ENCODE peak calls at places on chromosomes 13 and 19, in ten cellular contexts. X is ovary; R is bronchial epithelial cell; O is cardiac muscle cell; Y is esophagus squamous epithelium; K is AG10803; H is cardiac fibroblast; I is CD8-positive, alpha-beta T cell; A is transverse colon; G is OCI-LY7. M is an unnamed sample.

GRCh38 chr13:73367886-73368285 is 309.1 kb downstream of the KLF5 start:
- DNase-seq in X (no peak), R (no peak), O (no peak), Y (no peak), K (no peak), H (no peak), I (no peak), A (no peak), G (no peak), M (no peak)

GRCh38 chr19:7926021-7926726 is at the start of gene CTXN1:
- DNase-seq in X (peak), R (no peak), O (peak), Y (no peak), K (peak), H (peak), I (peak), A (peak), G (peak), M (peak)

GRCh38 chr13:58994778-58995177 is 1169.0 kb downstream of the DIAPH3 start:
- DNase-seq in X (no peak), R (no peak), O (no peak), Y (no peak), K (no peak), H (peak), I (no peak), A (no peak), G (peak), M (no peak)

GRCh38 chr19:15291666-15292065 is 40.7 kb downstream of the BRD4 start:
- DNase-seq in X (no peak), R (peak), O (no peak), Y (no peak), K (no peak), H (no peak), I (no peak), A (no peak), G (no peak), M (no peak)

GRCh38 chr19:37654833-37655688 is at the start of gene ZFP30:
- DNase-seq in X (peak), R (peak), O (peak), Y (peak), K (peak), H (peak), I (peak), A (peak), G (peak), M (peak)

GRCh38 chr13:75364131-75364713 is 117.7 kb downstream of the TBC1D4 start:
- DNase-seq in X (no peak), R (peak), O (no peak), Y (no peak), K (no peak), H (peak), I (no peak), A (no peak), G (no peak), M (no peak)

GRCh38 chr19:30320466-30320865 is 51.7 kb upstream of the ZNF536 start:
- DNase-seq in X (no peak), R (no peak), O (no peak), Y (no peak), K (no peak), H (no peak), I (no peak), A (no peak), G (no peak), M (no peak)

GRCh38 chr19:3852614-3853254 is 16.1 kb downstream of the ZFR2 start:
- DNase-seq in X (no peak), R (peak), O (no peak), Y (no peak), K (peak), H (peak), I (peak), A (peak), G (peak), M (no peak)

GRCh38 chr19:9205506-9206113 is 13.8 kb downstream of the OR7D4 start:
- DNase-seq in X (peak), R (peak), O (peak), Y (no peak), K (peak), H (peak), I (peak), A (peak), G (peak), M (peak)

GRCh38 chr13:112583592-112584277 is 4.2 kb downstream of the TUBGCP3 start:
- DNase-seq in X (no peak), R (no peak), O (no peak), Y (no peak), K (no peak), H (no peak), I (no peak), A (peak), G (peak), M (peak)

GRCh38 chr19:14003279-14004051 is 2.7 kb downstream of the RFX1 start:
- DNase-seq in X (no peak), R (peak), O (no peak), Y (no peak), K (peak), H (no peak), I (no peak), A (no peak), G (peak), M (no peak)

GRCh38 chr13:41941174-41941573 is 19.7 kb downstream of the VWA8 start:
- DNase-seq in X (no peak), R (peak), O (peak), Y (no peak), K (no peak), H (peak), I (no peak), A (no peak), G (no peak), M (no peak)

GRCh38 chr19:40754611-40755247 is 3.7 kb downstream of the SNRPA start:
- DNase-seq in X (no peak), R (no peak), O (no peak), Y (no peak), K (peak), H (no peak), I (no peak), A (peak), G (no peak), M (no peak)

GRCh38 chr13:53324656-53325055 is 296.0 kb downstream of the OLFM4 start:
- DNase-seq in X (no peak), R (no peak), O (no peak), Y (no peak), K (no peak), H (no peak), I (no peak), A (no peak), G (no peak), M (no peak)

GRCh38 chr13:91280806-91281205 is 66.7 kb upstream of the MIR17HG start:
- DNase-seq in X (no peak), R (no peak), O (no peak), Y (no peak), K (no peak), H (peak), I (no peak), A (no peak), G (no peak), M (no peak)

GRCh38 chr13:35512271-35512920 is 35.9 kb upstream of the MAB21L1 start:
- DNase-seq in X (no peak), R (peak), O (no peak), Y (no peak), K (peak), H (peak), I (no peak), A (no peak), G (no peak), M (peak)

GRCh38 chr19:29596885-29597525 is 9.1 kb upstream of the POP4 start:
- DNase-seq in X (no peak), R (peak), O (peak), Y (no peak), K (peak), H (peak), I (no peak), A (no peak), G (no peak), M (no peak)

GRCh38 chr13:75489502-75490263 is 7.7 kb upstream of the TBC1D4 start:
- DNase-seq in X (no peak), R (peak), O (no peak), Y (no peak), K (peak), H (peak), I (no peak), A (peak), G (no peak), M (peak)

GRCh38 chr19:14954071-14954655 is 12.9 kb downstream of the OR7C2 start:
- DNase-seq in X (no peak), R (no peak), O (no peak), Y (no peak), K (no peak), H (no peak), I (no peak), A (no peak), G (peak), M (peak)

GRCh38 chr13:98492335-98493034 is 84.4 kb downstream of the STK24 start:
- DNase-seq in X (no peak), R (no peak), O (no peak), Y (no peak), K (peak), H (peak), I (peak), A (no peak), G (no peak), M (no peak)

GRCh38 chr19:34145741-34146202 is 26.5 kb upstream of the LSM14A start:
- DNase-seq in X (peak), R (peak), O (peak), Y (no peak), K (peak), H (peak), I (peak), A (peak), G (peak), M (peak)

GRCh38 chr13:50599046-50599445 is 244.4 kb downstream of the DLEU7 start:
- DNase-seq in X (no peak), R (no peak), O (no peak), Y (no peak), K (no peak), H (no peak), I (no peak), A (no peak), G (peak), M (no peak)

GRCh38 chr19:17325881-17326594 is 8.6 kb downstream of the ANO8 start:
- DNase-seq in X (no peak), R (no peak), O (no peak), Y (no peak), K (no peak), H (no peak), I (no peak), A (no peak), G (no peak), M (peak)

GRCh38 chr13:44605275-44605674 is 29.1 kb upstream of the TSC22D1 start:
- DNase-seq in X (no peak), R (no peak), O (no peak), Y (no peak), K (peak), H (peak), I (no peak), A (no peak), G (no peak), M (no peak)

GRCh38 chr19:12665281-12665573 is 1.3 kb downstream of the MAN2B1 start:
- DNase-seq in X (no peak), R (no peak), O (no peak), Y (peak), K (no peak), H (no peak), I (peak), A (peak), G (peak), M (no peak)

GRCh38 chr19:5213667-5214066 is 126.9 kb downstream of the PTPRS start:
- DNase-seq in X (no peak), R (no peak), O (no peak), Y (no peak), K (no peak), H (no peak), I (no peak), A (no peak), G (no peak), M (no peak)

GRCh38 chr19:35107541-35107939 is 8.1 kb upstream of the FXYD3 start:
- DNase-seq in X (no peak), R (peak), O (no peak), Y (no peak), K (peak), H (peak), I (no peak), A (peak), G (no peak), M (no peak)

GRCh38 chr13:75402787-75403186 is 79.2 kb downstream of the TBC1D4 start:
- DNase-seq in X (no peak), R (no peak), O (peak), Y (no peak), K (no peak), H (no peak), I (no peak), A (no peak), G (no peak), M (no peak)

GRCh38 chr13:106182404-106182803 is 353.1 kb downstream of the EFNB2 start:
- DNase-seq in X (no peak), R (peak), O (no peak), Y (no peak), K (peak), H (peak), I (no peak), A (no peak), G (no peak), M (no peak)

GRCh38 chr13:50713849-50714248 is 129.6 kb downstream of the DLEU7 start:
- DNase-seq in X (no peak), R (peak), O (no peak), Y (no peak), K (peak), H (peak), I (peak), A (peak), G (peak), M (no peak)

GRCh38 chr13:94967183-94968039 is 255.1 kb upstream of the SOX21 start:
- DNase-seq in X (peak), R (no peak), O (peak), Y (no peak), K (no peak), H (no peak), I (no peak), A (no peak), G (no peak), M (no peak)

GRCh38 chr19:49362926-49363264 is 679 bp upstream of the TEAD2 start:
- DNase-seq in X (peak), R (no peak), O (peak), Y (no peak), K (peak), H (no peak), I (no peak), A (peak), G (peak), M (no peak)

GRCh38 chr19:42272989-42273406 is 3.9 kb downstream of the CIC start:
- DNase-seq in X (peak), R (no peak), O (no peak), Y (no peak), K (no peak), H (no peak), I (peak), A (no peak), G (no peak), M (no peak)

GRCh38 chr19:54333586-54334298 is 5.2 kb downstream of the LILRA4 start:
- DNase-seq in X (no peak), R (no peak), O (no peak), Y (no peak), K (no peak), H (peak), I (no peak), A (no peak), G (no peak), M (no peak)

GRCh38 chr19:13002389-13002898 is 7.2 kb downstream of the NFIX start:
- DNase-seq in X (no peak), R (no peak), O (no peak), Y (no peak), K (no peak), H (no peak), I (no peak), A (no peak), G (no peak), M (no peak)

DNA sequence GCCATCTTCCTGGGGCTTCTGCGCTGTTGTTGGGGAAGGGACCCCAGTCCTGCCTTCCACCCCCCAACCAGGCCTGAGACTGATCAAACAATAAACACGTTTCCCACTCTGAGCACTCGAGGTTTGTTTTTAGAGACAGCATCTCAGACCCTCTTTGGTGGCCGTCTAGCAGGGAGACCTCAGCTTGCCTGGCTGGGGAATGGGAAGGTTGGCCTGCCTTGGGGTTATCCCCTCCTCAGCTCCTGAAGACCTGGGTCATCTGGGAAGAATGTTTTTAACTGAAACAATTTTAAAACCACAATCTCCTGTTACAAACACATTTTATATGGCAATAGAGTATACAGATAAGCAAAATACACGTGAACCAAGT is 2.0 kb downstream of the ZNF581 start:
- DNase-seq in X (peak), R (no peak), O (no peak), Y (no peak), K (no peak), H (no peak), I (no peak), A (no peak), G (no peak), M (no peak)
- H3K4me3 ChIP-seq in X (no peak), R (no peak), O (no peak), Y (no peak), K (no peak), H (no peak), I (no peak), A (no peak), G (peak), M (no peak)

GRCh38 chr13:22569830-22570229 is 610.9 kb upstream of the SGCG start:
- DNase-seq in X (no peak), R (no peak), O (no peak), Y (no peak), K (no peak), H (no peak), I (no peak), A (no peak), G (no peak), M (no peak)
- TF ChIP-seq CTCF in X (no peak), R (no peak), O (no peak), Y (no peak), K (no peak), H (no peak), I (no peak), A (no peak), G (peak), M (no peak)

GRCh38 chr19:47456721-47457478 is 14.8 kb downstream of the SLC8A2 start:
- DNase-seq in X (no peak), R (no peak), O (no peak), Y (no peak), K (no peak), H (no peak), I (no peak), A (no peak), G (no peak), M (no peak)
- H3K4me3 ChIP-seq in X (no peak), R (no peak), O (no peak), Y (no peak), K (no peak), H (no peak), I (no peak), A (no peak), G (no peak), M (peak)

DNA sequence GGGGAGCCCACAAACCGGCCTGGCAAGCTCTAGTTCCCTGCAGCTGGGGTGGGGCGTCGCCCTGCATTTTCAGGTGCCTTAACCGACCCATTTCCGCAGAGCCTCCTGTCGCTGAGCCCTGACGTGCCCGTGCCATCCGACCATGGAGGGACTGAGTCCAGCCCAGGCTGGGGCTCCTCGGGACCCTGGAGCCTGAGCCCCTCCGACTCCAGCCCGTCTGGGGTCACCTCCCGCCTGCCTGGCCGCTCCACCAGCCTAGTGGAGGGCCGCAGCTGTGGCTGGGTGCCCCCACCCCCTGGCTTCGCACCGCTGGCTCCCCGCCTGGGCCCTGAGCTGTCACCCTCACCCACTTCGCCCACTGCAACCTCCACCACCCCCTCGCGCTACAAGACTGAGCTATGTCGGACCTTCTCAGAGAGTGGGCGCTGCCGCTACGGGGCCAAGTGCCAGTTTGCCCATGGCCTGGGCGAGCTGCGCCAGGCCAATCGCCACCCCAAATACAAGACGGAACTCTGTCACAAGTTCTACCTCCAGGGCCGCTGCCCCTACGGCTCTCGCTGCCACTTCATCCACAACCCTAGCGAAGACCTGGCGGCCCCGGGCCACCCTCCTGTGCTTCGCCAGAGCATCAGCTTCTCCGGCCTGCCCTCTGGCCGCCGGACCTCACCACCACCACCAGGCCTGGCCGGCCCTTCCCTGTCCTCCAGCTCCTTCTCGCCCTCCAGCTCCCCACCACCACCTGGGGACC is 1.2 kb downstream of the ZFP36 start:
- DNase-seq in X (peak), R (no peak), O (no peak), Y (no peak), K (peak), H (peak), I (peak), A (peak), G (peak), M (no peak)
- TF ChIP-seq CTCF in X (no peak), R (no peak), O (no peak), Y (no peak), K (no peak), H (no peak), I (no peak), A (peak), G (no peak), M (no peak)

DNA sequence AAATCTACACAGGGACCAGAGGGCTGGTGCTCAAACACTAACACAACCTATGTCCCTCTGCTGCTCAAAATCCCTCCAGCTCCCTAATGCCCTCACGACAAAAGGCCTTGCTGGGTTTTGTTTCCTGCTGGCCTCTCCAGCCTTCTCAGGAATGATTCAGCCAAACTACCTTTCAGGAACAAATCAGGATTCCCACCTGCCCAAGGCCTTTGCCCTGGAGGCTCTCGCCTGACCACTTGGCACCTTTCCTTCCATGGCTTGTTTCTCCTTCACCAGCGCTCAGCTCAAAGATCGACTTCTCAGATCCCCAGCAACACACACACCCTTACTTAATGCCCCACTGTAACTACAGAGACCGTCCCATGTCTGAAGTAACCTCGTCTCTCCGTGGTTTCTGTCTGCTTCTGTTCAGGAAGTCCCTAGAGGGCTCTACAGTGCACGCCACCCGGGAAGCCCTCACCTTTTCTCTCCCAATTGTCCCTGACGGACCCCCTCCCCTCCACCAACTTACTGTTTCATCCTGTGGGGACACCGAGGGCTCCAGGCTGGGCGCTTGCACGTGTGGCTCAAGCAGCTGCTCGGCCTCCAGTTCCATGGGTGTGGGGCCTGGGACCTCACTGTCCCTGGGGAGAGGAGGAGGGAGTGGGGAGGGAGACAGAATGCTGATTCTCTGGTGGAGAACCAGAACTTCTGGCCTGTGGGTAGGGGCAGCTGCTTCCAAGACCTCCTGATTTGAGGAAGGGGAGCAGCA is 3.3 kb upstream of the SIX5 start:
- DNase-seq in X (peak), R (no peak), O (no peak), Y (no peak), K (no peak), H (no peak), I (no peak), A (no peak), G (no peak), M (no peak)
- H3K4me3 ChIP-seq in X (no peak), R (no peak), O (no peak), Y (no peak), K (no peak), H (no peak), I (no peak), A (no peak), G (no peak), M (no peak)

GRCh38 chr13:96796234-96796633 is 198.0 kb downstream of the OXGR1 start:
- DNase-seq in X (no peak), R (peak), O (no peak), Y (no peak), K (no peak), H (peak), I (no peak), A (no peak), G (no peak), M (no peak)
- TF ChIP-seq CTCF in X (no peak), R (peak), O (no peak), Y (no peak), K (no peak), H (peak), I (no peak), A (no peak), G (no peak), M (peak)

M was measured in testis.